ENCODE peak calls at places on chromosomes 6 and 20, in four cellular contexts. G is MM.1S, N is neural progenitor cell, T is transverse colon. K is an unnamed sample.

GRCh38 chr6:138278326-138278725 is 60.0 kb upstream of the PBOV1 start:
- DNase-seq in G (no peak), N (peak), T (no peak), K (no peak)

GRCh38 chr6:13663986-13664385 is 47.6 kb downstream of the RANBP9 start:
- DNase-seq in G (no peak), N (no peak), T (no peak), K (no peak)

GRCh38 chr20:49386848-49387605 is 95.4 kb downstream of the KCNB1 start:
- DNase-seq in G (no peak), N (no peak), T (no peak), K (no peak)

GRCh38 chr20:4109587-4109986 is 94.2 kb upstream of the RNF24 start:
- DNase-seq in G (no peak), N (no peak), T (no peak), K (no peak)

GRCh38 chr6:80151641-80152040 is 45.2 kb downstream of the BCKDHB start:
- DNase-seq in G (no peak), N (peak), T (no peak), K (no peak)

GRCh38 chr6:6287415-6287814 is 33.0 kb downstream of the F13A1 start:
- DNase-seq in G (no peak), N (no peak), T (no peak), K (no peak)

GRCh38 chr6:110738899-110739365 is 76.3 kb downstream of the CDK19 start:
- DNase-seq in G (no peak), N (no peak), T (no peak), K (peak)

GRCh38 chr6:797479-798077 is 104.6 kb upstream of the EXOC2 start:
- DNase-seq in G (peak), N (peak), T (peak), K (peak)

GRCh38 chr6:146909376-146909775 is 294.8 kb upstream of the STXBP5 start:
- DNase-seq in G (no peak), N (no peak), T (no peak), K (no peak)

GRCh38 chr20:57274299-57274698 is 7.9 kb upstream of the BMP7 start:
- DNase-seq in G (no peak), N (no peak), T (no peak), K (no peak)

GRCh38 chr20:49987015-49987867 is 4.5 kb downstream of the SNAI1 start:
- DNase-seq in G (no peak), N (peak), T (no peak), K (no peak)

GRCh38 chr6:159068904-159069578 is 24.2 kb upstream of the TAGAP start:
- DNase-seq in G (no peak), N (peak), T (no peak), K (no peak)

GRCh38 chr20:33999025-33999629 is 5.4 kb downstream of the RALY start:
- DNase-seq in G (no peak), N (no peak), T (no peak), K (no peak)

GRCh38 chr6:16493112-16493511 is 254.7 kb downstream of the GMPR start:
- DNase-seq in G (no peak), N (no peak), T (peak), K (no peak)
- H3K4me3 ChIP-seq in G (no peak), N (no peak), T (no peak), K (no peak)

DNA sequence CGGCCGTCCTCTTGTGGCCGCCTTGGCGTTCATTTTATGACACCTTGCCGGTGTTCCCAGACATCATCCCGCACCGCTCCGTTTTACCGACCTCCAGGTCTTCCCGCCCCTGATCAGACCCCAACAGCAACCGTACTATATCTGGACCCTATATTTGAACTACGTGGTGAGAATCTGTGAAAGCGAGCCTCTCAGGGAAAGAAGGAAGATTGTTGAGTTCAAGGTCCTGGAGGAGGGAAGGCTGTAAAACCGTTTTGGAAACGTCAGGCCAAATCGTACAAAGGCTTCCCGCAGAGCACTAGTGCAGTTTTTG is 1.4 kb upstream of the CNR1 start:
- DNase-seq in G (no peak), N (peak), T (no peak), K (no peak)
- H3K4me3 ChIP-seq in G (no peak), N (peak), T (no peak), K (no peak)

GRCh38 chr6:113823916-113824315 is 33.2 kb upstream of the MARCKS start:
- DNase-seq in G (no peak), N (no peak), T (no peak), K (no peak)
- H3K4me3 ChIP-seq in G (no peak), N (no peak), T (no peak), K (no peak)

DNA sequence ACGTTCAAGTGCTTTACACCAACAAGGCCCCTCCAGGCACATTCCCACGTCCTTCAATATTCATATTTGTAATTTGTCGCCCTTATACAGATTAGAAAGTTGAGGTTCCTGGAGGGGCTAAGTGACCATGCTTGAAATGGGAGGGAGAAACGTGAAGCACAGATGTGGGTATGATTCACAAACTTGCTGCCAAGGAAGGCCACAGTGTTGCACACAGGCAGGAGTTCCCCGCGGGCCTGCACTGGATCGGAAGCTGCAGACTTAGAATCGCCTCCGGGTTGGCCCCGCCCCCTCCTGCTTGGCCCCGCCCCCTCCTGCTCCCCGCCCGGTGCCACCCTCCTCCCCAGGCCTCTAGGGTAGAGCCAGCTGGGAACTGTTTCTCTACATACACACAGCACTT is 58.2 kb upstream of the QKI start:
- DNase-seq in G (no peak), N (peak), T (no peak), K (peak)
- H3K4me3 ChIP-seq in G (no peak), N (no peak), T (no peak), K (no peak)

GRCh38 chr20:10280016-10280908 is 61.6 kb downstream of the SNAP25 start:
- DNase-seq in G (no peak), N (no peak), T (no peak), K (no peak)
- H3K4me3 ChIP-seq in G (no peak), N (no peak), T (no peak), K (no peak)

GRCh38 chr6:154513601-154514320 is 3.3 kb upstream of the CNKSR3 start:
- DNase-seq in G (no peak), N (no peak), T (no peak), K (no peak)
- H3K4me3 ChIP-seq in G (no peak), N (no peak), T (no peak), K (no peak)

GRCh38 chr20:44475372-44475693 is 341 bp upstream of the TTPAL start:
- DNase-seq in G (no peak), N (no peak), T (no peak), K (no peak)
- H3K4me3 ChIP-seq in G (peak), N (peak), T (no peak), K (no peak)

GRCh38 chr6:167997642-167998041 is at the start of gene KIF25:
- DNase-seq in G (no peak), N (no peak), T (no peak), K (no peak)
- H3K4me3 ChIP-seq in G (no peak), N (no peak), T (no peak), K (no peak)

GRCh38 chr6:3747100-3747737 is 4.3 kb downstream of the PXDC1 start:
- DNase-seq in G (no peak), N (no peak), T (peak), K (peak)
- H3K4me3 ChIP-seq in G (no peak), N (no peak), T (no peak), K (no peak)

K was measured in adrenal gland.